ENCODE peak calls at places on chromosomes 7 and 10, in seven cellular contexts. K, E, W, Q, F, N and Z are unnamed samples.

GRCh38 chr10:88528791-88529190 is 54.3 kb downstream of the RNLS start:
- DNase-seq in K (no peak), E (no peak), W (no peak), Q (peak; percentile 60), F (no peak), N (no peak), Z (no peak)

GRCh38 chr7:151992375-151992774 is 33.1 kb upstream of the GALNT11 start:
- DNase-seq in K (peak; percentile 41), E (peak; percentile 86), W (peak; percentile 15), Q (peak; percentile 20), F (peak; percentile 16), N (peak; percentile 76), Z (peak; percentile 28)

GRCh38 chr10:523925-524324 is 165.5 kb downstream of the DIP2C start:
- DNase-seq in K (no peak), E (peak; percentile 44), W (no peak), Q (no peak), F (no peak), N (no peak), Z (no peak)

GRCh38 chr10:80462277-80462985 is 8.3 kb downstream of the TSPAN14 start:
- DNase-seq in K (peak; percentile 81), E (no peak), W (no peak), Q (peak; percentile 24), F (no peak), N (no peak), Z (no peak)

GRCh38 chr7:2169923-2170575 is 62.7 kb downstream of the MAD1L1 start:
- DNase-seq in K (no peak), E (peak; percentile 71), W (no peak), Q (no peak), F (no peak), N (no peak), Z (no peak)

GRCh38 chr7:54678763-54679396 is 80.1 kb downstream of the SEC61G start:
- DNase-seq in K (no peak), E (no peak), W (no peak), Q (no peak), F (no peak), N (no peak), Z (no peak)

GRCh38 chr10:88114368-88114767 is 250.9 kb downstream of the PTEN start:
- DNase-seq in K (no peak), E (peak; percentile 36), W (peak; percentile 90), Q (peak; percentile 14), F (no peak), N (peak; percentile 56), Z (no peak)

GRCh38 chr10:84184517-84184916 is 9.8 kb upstream of the CDHR1 start:
- DNase-seq in K (no peak), E (no peak), W (no peak), Q (no peak), F (no peak), N (no peak), Z (no peak)

GRCh38 chr7:35485436-35485835 is 209.5 kb downstream of the HERPUD2 start:
- DNase-seq in K (no peak), E (no peak), W (no peak), Q (no peak), F (no peak), N (no peak), Z (no peak)

GRCh38 chr7:2800220-2800922 is 43.7 kb downstream of the GNA12 start:
- DNase-seq in K (no peak), E (no peak), W (no peak), Q (no peak), F (no peak), N (no peak), Z (no peak)

GRCh38 chr10:97131041-97131659 is 54.6 kb downstream of the SLIT1 start:
- DNase-seq in K (no peak), E (no peak), W (no peak), Q (no peak), F (no peak), N (no peak), Z (no peak)

GRCh38 chr10:6781133-6781770 is 201.2 kb upstream of the PRKCQ start:
- DNase-seq in K (no peak), E (no peak), W (no peak), Q (no peak), F (no peak), N (no peak), Z (no peak)

GRCh38 chr10:116138897-116139296 is 134.1 kb downstream of the GFRA1 start:
- DNase-seq in K (no peak), E (no peak), W (no peak), Q (no peak), F (no peak), N (no peak), Z (no peak)

GRCh38 chr10:110410329-110411046 is 87.2 kb upstream of the DUSP5 start:
- DNase-seq in K (peak; percentile 52), E (no peak), W (no peak), Q (peak; percentile 99), F (no peak), N (no peak), Z (no peak)

GRCh38 chr7:9657257-9657656 is 1223.8 kb downstream of the NXPH1 start:
- DNase-seq in K (no peak), E (no peak), W (no peak), Q (peak; percentile 13), F (no peak), N (no peak), Z (no peak)

GRCh38 chr10:70145166-70145665 is 1.3 kb downstream of the TYSND1 start:
- DNase-seq in K (no peak), E (no peak), W (no peak), Q (no peak), F (no peak), N (no peak), Z (no peak)

GRCh38 chr7:128053023-128053422 is 21.8 kb upstream of the LRRC4 start:
- DNase-seq in K (no peak), E (peak; percentile 56), W (peak; percentile 40), Q (peak; percentile 15), F (no peak), N (no peak), Z (no peak)

GRCh38 chr7:5704534-5704922 is 76.9 kb downstream of the RNF216 start:
- DNase-seq in K (peak; percentile 93), E (peak; percentile 75), W (peak; percentile 74), Q (peak; percentile 79), F (peak; percentile 57), N (peak; percentile 71), Z (peak; percentile 77)

GRCh38 chr10:77162697-77163096 is 474.9 kb downstream of the KCNMA1 start:
- DNase-seq in K (no peak), E (no peak), W (no peak), Q (peak; percentile 85), F (no peak), N (no peak), Z (no peak)

GRCh38 chr7:69042138-69042537 is 556.1 kb upstream of the AUTS2 start:
- DNase-seq in K (no peak), E (no peak), W (no peak), Q (no peak), F (no peak), N (no peak), Z (no peak)
- H3K9me3 ChIP-seq in K (no peaks in the 10 kb centered on the region), E (peaks cover 4% of the 10 kb centered on the region), W (no peaks in the 10 kb centered on the region), Q (no peaks in the 10 kb centered on the region), F (no peaks in the 10 kb centered on the region), N (peaks cover 17% of the 10 kb centered on the region), Z (no peaks in the 10 kb centered on the region)

DNA sequence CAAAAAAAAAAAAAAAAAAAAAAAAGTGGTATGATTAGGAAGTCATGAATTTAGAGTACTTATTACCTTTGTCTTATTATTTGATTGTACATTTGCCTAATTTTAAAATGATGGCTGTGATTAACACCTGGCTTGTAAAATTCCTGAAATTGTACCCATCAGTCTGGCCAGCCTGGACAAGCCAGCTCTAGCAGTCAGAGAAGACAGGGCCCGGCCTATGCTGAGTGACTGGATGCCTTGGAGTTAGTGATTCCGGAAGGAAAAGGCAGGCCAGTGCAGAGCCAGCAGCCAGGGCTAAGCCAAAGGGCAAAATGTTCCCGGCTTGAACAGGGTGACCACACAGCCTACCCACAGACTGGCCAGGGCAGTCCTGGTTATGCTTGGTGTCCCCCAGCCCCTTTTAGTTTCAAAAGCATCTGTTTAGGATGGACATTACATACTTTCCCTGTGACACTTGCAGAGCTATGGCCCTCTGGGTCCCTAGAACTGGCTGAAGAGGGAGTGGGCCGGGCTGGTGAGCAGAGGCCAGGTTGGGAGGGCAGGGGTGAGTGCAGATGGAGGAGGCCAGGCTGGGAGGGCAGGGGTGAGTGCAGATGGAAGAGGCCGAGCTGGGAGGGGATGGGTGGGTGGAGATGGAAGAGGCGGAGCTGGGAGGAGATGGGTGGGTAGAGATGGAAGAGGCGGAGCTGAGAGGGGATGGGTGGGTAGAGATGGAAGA is 61.7 kb downstream of the PROSER2 start:
- DNase-seq in K (no peak), E (no peak), W (no peak), Q (no peak), F (no peak), N (peak; percentile 30), Z (no peak)
- H3K9me3 ChIP-seq in K (no peaks in the 10 kb centered on the region), E (no peaks in the 10 kb centered on the region), W (no peaks in the 10 kb centered on the region), Q (no peaks in the 10 kb centered on the region), F (no peaks in the 10 kb centered on the region), N (no peaks in the 10 kb centered on the region), Z (no peaks in the 10 kb centered on the region)

GRCh38 chr7:157821959-157822687 is 485.3 kb downstream of the DNAJB6 start:
- DNase-seq in K (no peak), E (no peak), W (no peak), Q (no peak), F (no peak), N (no peak), Z (no peak)

GRCh38 chr7:157822688-157823031 is 485.9 kb downstream of the DNAJB6 start:
- DNase-seq in K (no peak), E (no peak), W (no peak), Q (no peak), F (no peak), N (no peak), Z (no peak)

GRCh38 chr7:157818701-157819516 is 482.1 kb downstream of the DNAJB6 start:
- DNase-seq in K (no peak), E (peak; percentile 85), W (no peak), Q (no peak), F (no peak), N (no peak), Z (no peak)

GRCh38 chr7:157819517-157819807 is 482.7 kb downstream of the DNAJB6 start:
- DNase-seq in K (no peak), E (no peak), W (no peak), Q (no peak), F (no peak), N (peak; percentile 46), Z (no peak)

DNA sequence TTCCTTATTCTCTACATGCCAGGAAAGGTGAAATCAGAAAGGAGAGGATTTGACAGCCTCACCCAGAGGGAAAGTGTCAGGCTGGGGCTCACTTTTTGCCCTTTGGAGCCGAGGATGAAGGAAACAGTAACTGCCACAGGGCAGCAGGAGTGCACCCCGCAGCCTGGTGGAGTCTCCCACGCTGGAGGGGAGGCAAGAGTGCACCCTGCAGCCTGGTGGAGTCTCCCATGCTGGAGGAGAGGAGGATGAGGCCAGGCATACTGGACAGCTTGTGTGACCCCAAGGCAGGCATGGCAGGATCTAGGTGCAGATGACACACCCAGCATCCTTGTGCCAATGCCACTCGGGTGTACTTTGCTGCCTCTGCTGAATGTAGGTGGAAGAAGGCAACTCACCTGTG is 484.0 kb downstream of the DNAJB6 start:
- DNase-seq in K (no peak), E (no peak), W (no peak), Q (no peak), F (no peak), N (peak; percentile 31), Z (no peak)
- H3K9me3 ChIP-seq in K (no peaks in the 10 kb centered on the region), E (no peaks in the 10 kb centered on the region), W (no peaks in the 10 kb centered on the region), Q (peaks cover 6% of the 10 kb centered on the region), F (no peaks in the 10 kb centered on the region), N (no peaks in the 10 kb centered on the region), Z (no peaks in the 10 kb centered on the region)

DNA sequence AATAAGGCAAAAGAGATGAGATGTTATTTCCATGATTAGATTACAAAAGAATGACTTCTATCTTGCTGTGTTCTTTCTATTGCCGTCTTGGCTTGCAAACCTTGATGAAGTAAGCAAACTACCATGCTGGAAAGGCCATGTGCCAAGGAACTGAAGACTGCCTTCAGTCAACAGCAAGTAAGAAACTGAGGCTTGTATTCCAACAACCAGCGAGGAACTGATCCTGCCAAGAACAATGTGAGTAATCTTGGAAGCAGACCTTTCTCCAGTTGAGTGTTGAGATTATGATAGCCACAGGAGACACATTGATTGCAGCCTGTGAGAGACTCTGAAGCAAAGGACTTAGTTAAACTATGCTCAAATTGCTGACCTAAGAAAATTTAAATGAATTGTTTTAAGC is 164.6 kb upstream of the GRM3 start:
- DNase-seq in K (peak; percentile 6), E (no peak), W (no peak), Q (no peak), F (no peak), N (no peak), Z (no peak)
- H3K9me3 ChIP-seq in K (no peaks in the 10 kb centered on the region), E (no peaks in the 10 kb centered on the region), W (no peaks in the 10 kb centered on the region), Q (no peaks in the 10 kb centered on the region), F (no peaks in the 10 kb centered on the region), N (no peaks in the 10 kb centered on the region), Z (no peaks in the 10 kb centered on the region)